ENCODE peak calls at places on chromosomes 5 and 9, in four cellular contexts. One of them, this sample, is unnamed.

GRCh38 chr5:133933169-133933509 is 35.3 kb downstream of the C5orf15 start:
- DNase-seq in GM23338: no peak
- DNase-seq in HCT116: no peak
- DNase-seq in endothelial cell of umbilical vein: no peak
- DNase-seq in this sample: no peak

GRCh38 chr5:102226321-102226720 is 69.8 kb downstream of the SLCO4C1 start:
- DNase-seq in GM23338: no peak
- DNase-seq in HCT116: no peak
- DNase-seq in endothelial cell of umbilical vein: no peak
- DNase-seq in this sample: no peak

GRCh38 chr5:118095100-118095499 is 893.2 kb downstream of the DTWD2 start:
- DNase-seq in GM23338: no peak
- DNase-seq in HCT116: no peak
- DNase-seq in endothelial cell of umbilical vein: no peak
- DNase-seq in this sample: no peak

GRCh38 chr9:133665535-133665934 is 29.4 kb downstream of the DBH start:
- DNase-seq in GM23338: no peak
- DNase-seq in HCT116: no peak
- DNase-seq in endothelial cell of umbilical vein: no peak
- DNase-seq in this sample: no peak

GRCh38 chr5:32342656-32343055 is 29.9 kb upstream of the MTMR12 start:
- DNase-seq in GM23338: no peak
- DNase-seq in HCT116: no peak
- DNase-seq in endothelial cell of umbilical vein: no peak
- DNase-seq in this sample: no peak

GRCh38 chr5:63125862-63126261 is 547.2 kb downstream of the LRRC70 start:
- DNase-seq in GM23338: peak
- DNase-seq in HCT116: no peak
- DNase-seq in endothelial cell of umbilical vein: peak
- DNase-seq in this sample: no peak

GRCh38 chr5:78915170-78915569 is 69.9 kb downstream of the ARSB start:
- DNase-seq in GM23338: no peak
- DNase-seq in HCT116: no peak
- DNase-seq in endothelial cell of umbilical vein: no peak
- DNase-seq in this sample: no peak

GRCh38 chr9:114280636-114281315 is 42.1 kb upstream of the ORM1 start:
- DNase-seq in GM23338: no peak
- DNase-seq in HCT116: no peak
- DNase-seq in endothelial cell of umbilical vein: no peak
- DNase-seq in this sample: no peak

GRCh38 chr5:1330847-1331831 is 13.8 kb downstream of the CLPTM1L start:
- DNase-seq in GM23338: no peak
- DNase-seq in HCT116: no peak
- DNase-seq in endothelial cell of umbilical vein: no peak
- DNase-seq in this sample: no peak

GRCh38 chr5:57532513-57533497 is 50.2 kb upstream of the ACTBL2 start:
- DNase-seq in GM23338: no peak
- DNase-seq in HCT116: no peak
- DNase-seq in endothelial cell of umbilical vein: no peak
- DNase-seq in this sample: no peak

GRCh38 chr5:157116483-157116954 is 7.7 kb upstream of the HAVCR2 start:
- DNase-seq in GM23338: no peak
- DNase-seq in HCT116: no peak
- DNase-seq in endothelial cell of umbilical vein: no peak
- DNase-seq in this sample: no peak

GRCh38 chr9:134192311-134192950 is 28.1 kb upstream of the RNU6ATAC start:
- DNase-seq in GM23338: no peak
- DNase-seq in HCT116: no peak
- DNase-seq in endothelial cell of umbilical vein: no peak
- DNase-seq in this sample: no peak

GRCh38 chr5:149756354-149756753 is 26.2 kb downstream of the PPARGC1B start:
- DNase-seq in GM23338: no peak
- DNase-seq in HCT116: no peak
- DNase-seq in endothelial cell of umbilical vein: no peak
- DNase-seq in this sample: no peak

GRCh38 chr5:104598285-104598684 is 1035.7 kb upstream of the NUDT12 start:
- DNase-seq in GM23338: no peak
- DNase-seq in HCT116: no peak
- DNase-seq in endothelial cell of umbilical vein: no peak
- DNase-seq in this sample: no peak

GRCh38 chr5:132099073-132099748 is 25.6 kb downstream of the CSF2 start:
- DNase-seq in GM23338: no peak
- DNase-seq in HCT116: no peak
- DNase-seq in endothelial cell of umbilical vein: no peak
- DNase-seq in this sample: no peak

GRCh38 chr9:71685394-71685793 is 82.9 kb downstream of the CEMIP2 start:
- DNase-seq in GM23338: no peak
- DNase-seq in HCT116: no peak
- DNase-seq in endothelial cell of umbilical vein: peak
- DNase-seq in this sample: no peak

GRCh38 chr9:134377976-134378375 is 51.7 kb downstream of the RXRA start:
- DNase-seq in GM23338: no peak
- DNase-seq in HCT116: no peak
- DNase-seq in endothelial cell of umbilical vein: no peak
- DNase-seq in this sample: no peak

GRCh38 chr5:102807878-102808502 is 52.9 kb downstream of the PAM start:
- DNase-seq in GM23338: peak
- DNase-seq in HCT116: no peak
- DNase-seq in endothelial cell of umbilical vein: peak
- DNase-seq in this sample: no peak

GRCh38 chr9:89522261-89522978 is 24.5 kb upstream of the SEMA4D start:
- DNase-seq in GM23338: no peak
- DNase-seq in HCT116: no peak
- DNase-seq in endothelial cell of umbilical vein: peak
- DNase-seq in this sample: no peak

GRCh38 chr9:109331353-109331752 is 10.5 kb upstream of the EPB41L4B start:
- DNase-seq in GM23338: no peak
- DNase-seq in HCT116: no peak
- DNase-seq in endothelial cell of umbilical vein: no peak
- DNase-seq in this sample: no peak

GRCh38 chr5:105882956-105883481 is 1787.7 kb downstream of the EFNA5 start:
- DNase-seq in GM23338: no peak
- DNase-seq in HCT116: no peak
- DNase-seq in endothelial cell of umbilical vein: no peak
- DNase-seq in this sample: no peak
- TF ChIP-seq POLR2AphosphoS5 in GM23338: no peak
- TF ChIP-seq POLR2AphosphoS5 in HCT116: no peak
- TF ChIP-seq POLR2AphosphoS5 in endothelial cell of umbilical vein: no peak
- TF ChIP-seq POLR2AphosphoS5 in this sample: no peak

DNA sequence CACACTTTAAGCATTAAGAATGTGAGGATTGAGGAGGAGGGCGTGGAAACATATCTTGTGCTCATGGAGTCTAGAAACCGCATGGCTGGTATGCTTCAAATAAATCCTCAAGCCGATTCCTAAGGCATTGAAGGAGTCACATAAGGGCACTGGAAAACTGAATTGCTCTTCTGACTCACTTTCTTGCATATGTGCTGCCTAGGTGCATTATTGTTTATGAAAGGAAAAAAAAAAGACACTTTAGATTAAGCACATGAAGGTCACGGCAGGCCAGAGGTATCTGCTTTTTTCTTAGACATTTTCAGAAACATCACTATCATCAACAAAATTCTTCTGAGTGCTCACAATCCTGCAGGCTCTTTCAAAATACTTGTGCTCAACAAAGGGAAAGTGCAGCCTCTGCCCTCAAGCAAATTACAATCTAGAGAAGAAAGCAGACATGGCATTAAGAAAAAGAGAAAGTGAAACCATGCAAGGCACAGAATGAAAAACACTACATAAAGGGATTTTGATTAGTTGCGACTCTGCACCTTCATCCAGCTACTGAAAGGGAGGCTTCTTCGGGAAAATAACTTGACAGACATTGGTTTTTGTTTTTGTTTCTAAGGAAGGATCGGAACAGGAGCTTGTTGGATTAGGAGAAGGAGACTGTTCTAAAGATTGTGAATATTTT is 2117.6 kb downstream of the MAT2B start:
- DNase-seq in GM23338: no peak
- DNase-seq in HCT116: no peak
- DNase-seq in endothelial cell of umbilical vein: no peak
- DNase-seq in this sample: no peak
- H3K4me3 ChIP-seq in GM23338: no peak
- H3K4me3 ChIP-seq in HCT116: no peak
- H3K4me3 ChIP-seq in endothelial cell of umbilical vein: no peak
- H3K4me3 ChIP-seq in this sample: no peak

DNA sequence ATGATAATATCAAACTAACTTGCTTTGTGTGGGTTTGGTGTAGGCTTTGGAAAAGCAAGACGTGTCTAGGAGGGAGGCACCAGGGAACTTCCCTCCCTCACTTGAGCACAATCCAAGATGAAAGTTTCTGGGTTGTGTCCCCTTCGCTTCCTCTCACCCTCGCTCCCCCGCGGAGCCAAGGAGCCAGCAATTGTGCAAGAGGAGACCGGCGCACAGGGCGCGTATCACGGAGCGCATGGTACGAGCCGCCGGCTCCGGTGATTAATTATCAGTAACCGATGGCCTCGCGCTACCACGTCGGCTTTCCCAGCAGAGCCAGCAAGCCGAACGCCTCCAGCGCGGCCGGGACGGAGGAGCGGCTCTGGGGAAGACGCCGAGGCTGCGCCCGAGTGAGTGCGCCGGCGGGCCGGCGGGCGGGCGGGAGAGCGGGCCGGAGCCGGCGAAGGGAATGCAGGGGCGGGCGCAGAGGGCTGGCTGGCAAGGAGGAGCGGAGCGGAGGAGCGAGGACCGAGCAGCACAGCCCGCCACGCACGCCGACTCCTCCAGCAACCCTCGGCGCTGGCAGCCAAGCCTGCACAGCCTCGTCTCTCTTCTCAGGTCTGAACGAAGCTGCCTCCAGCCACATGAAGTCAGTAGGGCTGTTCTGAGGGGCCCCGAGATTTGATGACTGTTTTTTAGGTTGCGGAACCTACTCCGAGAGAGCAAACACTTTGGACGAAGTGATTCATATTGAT is 143.6 kb downstream of the BNC2 start:
- DNase-seq in GM23338: peak
- DNase-seq in HCT116: no peak
- DNase-seq in endothelial cell of umbilical vein: peak
- DNase-seq in this sample: peak
- TF ChIP-seq EZH2 in GM23338: no peak
- TF ChIP-seq EZH2 in HCT116: no peak
- TF ChIP-seq EZH2 in endothelial cell of umbilical vein: no peak
- TF ChIP-seq EZH2 in this sample: no peak

DNA sequence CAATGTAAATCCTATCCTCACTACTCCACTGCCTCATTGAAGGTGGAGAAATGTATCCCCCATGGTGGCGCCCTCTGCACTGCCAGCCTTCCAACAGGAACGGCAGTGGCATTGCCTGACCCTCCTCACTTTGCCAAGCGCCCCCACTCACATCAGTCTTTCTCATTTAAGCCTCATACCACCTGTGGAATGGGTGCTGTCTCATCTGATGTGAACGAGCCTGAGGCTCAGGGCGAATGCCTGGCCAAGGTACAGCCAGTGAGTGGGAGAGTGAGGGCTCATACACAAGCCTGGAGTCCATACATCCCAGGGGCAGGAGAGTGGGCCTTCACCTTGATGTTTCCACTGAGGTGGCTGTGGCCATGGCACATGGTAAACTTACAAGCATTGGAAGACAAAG is 10.3 kb downstream of the F2RL2 start:
- DNase-seq in GM23338: no peak
- DNase-seq in HCT116: no peak
- DNase-seq in endothelial cell of umbilical vein: no peak
- DNase-seq in this sample: no peak
- TF ChIP-seq POLR2AphosphoS5 in GM23338: no peak
- TF ChIP-seq POLR2AphosphoS5 in HCT116: no peak
- TF ChIP-seq POLR2AphosphoS5 in endothelial cell of umbilical vein: no peak
- TF ChIP-seq POLR2AphosphoS5 in this sample: no peak

DNA sequence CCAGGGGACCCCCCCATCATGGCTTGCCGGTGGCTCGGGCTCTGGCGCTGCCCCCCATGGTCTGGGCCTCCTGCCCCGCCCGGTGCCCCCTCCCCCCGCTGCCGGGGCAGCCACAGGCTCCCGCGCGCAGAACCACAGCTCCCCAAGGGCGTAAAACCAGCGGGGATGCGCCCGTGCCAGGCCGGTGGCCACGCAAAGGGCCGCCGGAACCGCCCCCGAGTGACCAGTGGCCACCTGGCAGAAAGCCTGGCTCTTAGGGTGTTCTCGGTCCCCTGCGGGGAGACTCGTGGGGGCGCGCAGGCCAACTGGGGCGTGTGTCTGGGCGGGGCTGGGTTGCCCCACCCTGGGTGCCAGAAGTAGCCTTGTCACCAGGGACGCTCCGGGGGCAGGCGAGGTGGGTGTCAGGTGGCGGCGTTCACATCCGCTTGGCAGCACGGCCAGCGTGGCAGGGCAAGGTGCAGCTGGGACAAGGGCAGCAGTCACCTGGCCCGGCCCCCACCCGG is 515 bp upstream of the AGPAT2 start:
- DNase-seq in GM23338: no peak
- DNase-seq in HCT116: no peak
- DNase-seq in endothelial cell of umbilical vein: no peak
- DNase-seq in this sample: no peak
- H3K4me3 ChIP-seq in GM23338: peak
- H3K4me3 ChIP-seq in HCT116: peak
- H3K4me3 ChIP-seq in endothelial cell of umbilical vein: no peak
- H3K4me3 ChIP-seq in this sample: peak

DNA sequence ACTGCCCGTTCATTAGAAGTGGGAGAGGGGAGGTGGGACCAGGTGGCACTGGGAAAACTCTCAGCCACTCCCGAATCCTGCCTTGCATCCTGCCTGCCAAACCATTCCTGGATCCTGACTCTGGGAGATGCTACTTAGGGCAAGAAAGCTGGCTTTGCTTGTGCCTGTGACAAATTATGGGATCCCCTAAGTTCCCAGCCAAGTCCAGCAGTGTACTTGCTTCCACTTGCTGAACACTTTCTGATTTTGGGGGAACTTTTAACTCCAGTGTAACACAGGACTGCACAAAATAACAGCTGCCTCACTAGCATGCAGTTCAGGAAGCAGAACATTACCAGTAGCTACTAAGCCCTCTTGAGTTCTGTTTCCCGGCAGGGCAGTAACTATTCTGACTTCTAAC is 12.5 kb upstream of the NKX2-5 start:
- DNase-seq in GM23338: peak
- DNase-seq in HCT116: no peak
- DNase-seq in endothelial cell of umbilical vein: no peak
- DNase-seq in this sample: no peak
- TF ChIP-seq EZH2 in GM23338: no peak
- TF ChIP-seq EZH2 in HCT116: no peak
- TF ChIP-seq EZH2 in endothelial cell of umbilical vein: peak
- TF ChIP-seq EZH2 in this sample: no peak

This sample was measured in SK-N-MC.